ENCODE peak calls at places on chromosomes 2 and 18, in nine cellular contexts. T, P, K, C, Z, E, V, X and H are unnamed samples.

GRCh38 chr2:200302940-200303727 is 3.4 kb upstream of the SPATS2L start:
- DNase-seq in T (no peak), P (peak; percentile 13), K (peak; percentile 80), C (no peak), Z (no peak), E (peak; percentile 88), V (no peak), X (peak; percentile 86), H (peak; percentile 41)

GRCh38 chr2:98040331-98040939 is 44.7 kb upstream of the TMEM131 start:
- DNase-seq in T (no peak), P (no peak), K (no peak), C (no peak), Z (no peak), E (no peak), V (no peak), X (no peak), H (no peak)

GRCh38 chr2:109176489-109176888 is 47.5 kb downstream of the SH3RF3 start:
- DNase-seq in T (no peak), P (no peak), K (no peak), C (no peak), Z (no peak), E (no peak), V (no peak), X (no peak), H (no peak)

GRCh38 chr18:51077217-51077616 is 47.2 kb downstream of the SMAD4 start:
- DNase-seq in T (no peak), P (no peak), K (no peak), C (no peak), Z (no peak), E (peak; percentile 62), V (no peak), X (peak; percentile 66), H (peak; percentile 66)

GRCh38 chr18:5868218-5868904 is 27.0 kb downstream of the TMEM200C start:
- DNase-seq in T (peak; percentile 63), P (no peak), K (no peak), C (peak; percentile 82), Z (no peak), E (peak; percentile 88), V (no peak), X (peak; percentile 91), H (peak; percentile 83)

GRCh38 chr2:169139993-169140767 is 70.8 kb downstream of the DHRS9 start:
- DNase-seq in T (no peak), P (no peak), K (no peak), C (no peak), Z (no peak), E (no peak), V (no peak), X (no peak), H (no peak)

GRCh38 chr2:29165362-29166236 is 50.4 kb downstream of the CLIP4 start:
- DNase-seq in T (no peak), P (no peak), K (no peak), C (no peak), Z (no peak), E (peak; percentile 93), V (no peak), X (peak; percentile 81), H (peak; percentile 84)

GRCh38 chr2:109381327-109381820 is 232.4 kb downstream of the SEPTIN10 start:
- DNase-seq in T (peak; percentile 21), P (no peak), K (peak; percentile 17), C (no peak), Z (no peak), E (no peak), V (peak; percentile 10), X (no peak), H (no peak)

GRCh38 chr18:24656044-24656443 is 195.6 kb downstream of the HRH4 start:
- DNase-seq in T (no peak), P (no peak), K (no peak), C (no peak), Z (no peak), E (no peak), V (no peak), X (no peak), H (no peak)

GRCh38 chr2:56813490-56813889 is 629.7 kb downstream of the CCDC85A start:
- DNase-seq in T (no peak), P (no peak), K (no peak), C (no peak), Z (no peak), E (no peak), V (no peak), X (no peak), H (no peak)

GRCh38 chr2:29106980-29107388 is 8.2 kb upstream of the CLIP4 start:
- DNase-seq in T (no peak), P (no peak), K (no peak), C (no peak), Z (no peak), E (peak; percentile 72), V (no peak), X (peak; percentile 62), H (peak; percentile 44)

DNA sequence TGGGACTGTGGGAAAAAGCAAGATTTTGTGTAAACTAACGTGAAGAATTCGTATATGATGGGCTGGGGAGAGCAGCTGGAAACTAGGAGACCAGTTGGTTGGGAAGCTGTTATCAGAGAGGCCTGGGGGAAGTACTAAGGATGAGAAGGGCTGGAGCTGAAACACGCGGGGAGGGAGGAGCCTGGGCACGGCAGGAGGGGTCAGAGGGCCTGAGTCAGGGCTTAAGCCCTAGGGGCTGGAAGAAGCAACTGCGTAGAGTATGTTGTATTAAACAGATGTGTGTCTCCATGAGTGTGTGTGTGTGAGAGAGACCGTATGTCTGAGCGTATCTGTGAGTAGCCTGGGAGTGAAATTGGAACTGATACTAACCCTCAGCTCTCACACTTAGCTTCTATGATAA is 8.4 kb downstream of the POMC start:
- DNase-seq in T (no peak), P (no peak), K (no peak), C (no peak), Z (no peak), E (peak; percentile 18), V (no peak), X (peak; percentile 15), H (no peak)
- TF ChIP-seq CTCF in T (no peak), P (no peak), K (no peak), C (no peak), Z (no peak), E (no peak), V (no peak), X (no peak), H (no peak)

DNA sequence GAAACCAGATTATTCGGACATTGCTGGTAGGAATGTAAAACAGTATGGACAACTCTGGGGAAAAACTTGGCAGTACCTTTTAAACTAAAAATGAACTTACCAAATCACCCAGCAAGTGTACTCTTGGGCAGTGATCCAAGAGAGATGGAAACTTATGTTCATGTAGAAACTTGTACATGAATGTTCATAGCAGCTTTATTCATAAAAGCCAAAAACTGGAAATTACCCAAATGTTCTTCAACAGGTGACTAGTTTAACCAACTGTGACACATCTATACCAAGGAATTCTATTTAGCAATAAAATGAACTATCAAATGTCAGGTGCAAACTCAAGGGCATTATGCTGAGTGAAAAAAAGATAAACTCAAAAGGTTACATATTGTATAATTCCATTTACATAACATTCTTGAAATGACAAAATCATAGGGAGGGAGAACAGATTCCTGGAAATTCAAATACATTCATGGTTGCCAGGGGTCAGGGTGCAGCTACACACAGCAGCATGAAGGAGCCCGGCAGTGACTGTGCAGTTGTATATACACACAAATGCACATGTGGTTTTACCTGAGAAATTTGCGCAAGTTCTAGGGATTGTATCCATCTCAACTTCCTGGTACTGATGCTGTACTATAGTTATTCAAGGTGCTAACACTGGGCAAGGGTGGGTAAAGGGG is 3.5 kb upstream of the RNU4ATAC start:
- DNase-seq in T (no peak), P (no peak), K (no peak), C (no peak), Z (no peak), E (peak; percentile 29), V (no peak), X (peak; percentile 66), H (no peak)
- H3K4me3 ChIP-seq in T (no peak overlapping the region), P (no peak overlapping the region), K (no peak overlapping the region), C (no peak overlapping the region), Z (no peak overlapping the region), E (no peak overlapping the region), V (no peak overlapping the region), X (no peak overlapping the region), H (no peak overlapping the region)

GRCh38 chr2:224777563-224777939 is 61.4 kb upstream of the CCDC195 start:
- DNase-seq in T (no peak), P (no peak), K (no peak), C (no peak), Z (no peak), E (peak; percentile 3), V (no peak), X (peak; percentile 41), H (no peak)
- TF ChIP-seq CTCF in T (no peak), P (no peak), K (no peak), C (no peak), Z (no peak), E (no peak), V (no peak), X (no peak), H (no peak)

GRCh38 chr2:165814473-165814872 is 20.4 kb upstream of the GALNT3 start:
- DNase-seq in T (no peak), P (no peak), K (no peak), C (no peak), Z (no peak), E (no peak), V (no peak), X (no peak), H (no peak)
- H3K4me3 ChIP-seq in T (no peak overlapping the region), P (no peak overlapping the region), K (no peak overlapping the region), C (no peak overlapping the region), Z (no peak overlapping the region), E (no peak overlapping the region), V (no peak overlapping the region), X (no peak overlapping the region), H (no peak overlapping the region)

GRCh38 chr2:179876266-179876665 is 14.9 kb upstream of the ZNF385B start:
- DNase-seq in T (no peak), P (no peak), K (no peak), C (no peak), Z (no peak), E (no peak), V (no peak), X (no peak), H (peak; percentile 6)
- TF ChIP-seq CTCF in T (no peak), P (no peak), K (peak; percentile 23), C (no peak), Z (no peak), E (no peak), V (no peak), X (no peak), H (no peak)

GRCh38 chr2:44804406-44805235 is 136.9 kb upstream of the SIX3 start:
- DNase-seq in T (no peak), P (no peak), K (no peak), C (no peak), Z (no peak), E (no peak), V (no peak), X (no peak), H (no peak)
- H3K4me3 ChIP-seq in T (no peak overlapping the region), P (no peak overlapping the region), K (no peak overlapping the region), C (no peak overlapping the region), Z (no peak overlapping the region), E (no peak overlapping the region), V (no peak overlapping the region), X (no peak overlapping the region), H (no peak overlapping the region)

DNA sequence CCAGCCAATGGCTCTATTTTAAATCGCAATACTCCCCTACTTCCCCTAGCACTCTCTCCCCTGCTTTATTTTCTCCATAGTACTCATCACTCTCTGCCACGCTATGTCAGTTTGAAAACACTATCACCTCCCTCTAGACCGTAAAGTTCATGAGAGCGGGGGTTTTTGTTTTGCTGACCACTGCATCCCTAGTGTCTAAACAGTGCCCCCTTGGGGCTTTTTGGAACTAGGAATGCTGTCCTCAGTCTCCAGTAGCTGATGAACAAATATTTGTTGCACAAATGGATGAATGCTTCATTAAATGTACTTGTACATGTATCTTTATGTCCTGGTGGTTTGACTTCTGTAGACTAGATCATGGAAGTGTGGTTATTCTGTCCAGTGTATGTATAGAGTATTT is 44.2 kb downstream of the ATOH8 start:
- DNase-seq in T (no peak), P (no peak), K (no peak), C (no peak), Z (no peak), E (peak; percentile 49), V (peak; percentile 6), X (peak; percentile 71), H (peak; percentile 74)
- TF ChIP-seq CTCF in T (peak; percentile 58), P (no peak), K (peak; percentile 28), C (peak; percentile 51), Z (peak; percentile 34), E (peak; percentile 64), V (no peak), X (peak; percentile 46), H (peak; percentile 66)